ENCODE peak calls at places on chromosomes 16 and 17, in four cellular contexts. P is Peyer's patch; M is OCI-LY7; U is CD4-positive, alpha-beta T cell. S is an unnamed sample.

GRCh38 chr17:59851431-59852375 is 41.0 kb downstream of the TUBD1 start:
- DNase-seq in P (no peak), M (no peak), U (no peak), S (peak; percentile 43)

GRCh38 chr17:32253117-32253611 is 12.5 kb upstream of the RHBDL3 start:
- DNase-seq in U (peak; percentile 41), M (peak; percentile 79), P (peak; percentile 74), S (no peak)

GRCh38 chr16:22634913-22635312 is 124.2 kb downstream of the NPIPB5 start:
- DNase-seq in M (no peak), P (no peak), U (no peak), S (no peak)

GRCh38 chr16:69839798-69840409 is 77.8 kb downstream of the WWP2 start:
- DNase-seq in M (no peak), P (peak; percentile 87), U (no peak), S (no peak)

GRCh38 chr16:67181346-67181745 is 2.4 kb downstream of the MATCAP1 start:
- DNase-seq in M (no peak), P (no peak), U (no peak), S (no peak)

GRCh38 chr17:57888311-57889216 is 38.7 kb upstream of the MRPS23 start:
- DNase-seq in P (no peak), U (no peak), M (no peak), S (no peak)

GRCh38 chr17:82923366-82924113 is 83.7 kb upstream of the ZNF750 start:
- DNase-seq in U (no peak), M (peak; percentile 93), P (no peak), S (no peak)

GRCh38 chr16:14487579-14487978 is 142.5 kb downstream of the PARN start:
- DNase-seq in U (no peak), P (no peak), M (peak; percentile 36), S (no peak)

GRCh38 chr16:14509675-14510132 is 120.4 kb downstream of the PARN start:
- DNase-seq in M (no peak), P (no peak), U (no peak), S (no peak)

GRCh38 chr17:29145289-29146058 is 34.7 kb downstream of the MYO18A start:
- DNase-seq in M (peak; percentile 83), P (peak; percentile 57), U (peak; percentile 65), S (no peak)

GRCh38 chr17:19716108-19717030 is at the start of gene SLC47A2:
- DNase-seq in P (peak; percentile 49), U (no peak), M (no peak), S (no peak)

GRCh38 chr16:88871730-88872416 is 5.4 kb upstream of the PABPN1L start:
- DNase-seq in U (no peak), P (no peak), M (no peak), S (no peak)

GRCh38 chr16:26665166-26665939 is 401.4 kb upstream of the C16orf82 start:
- DNase-seq in P (no peak), U (no peak), M (no peak), S (no peak)

GRCh38 chr16:51151951-51152663 is 1.0 kb upstream of the SALL1 start:
- DNase-seq in P (no peak), M (no peak), U (no peak), S (no peak)

GRCh38 chr16:28131743-28132393 is 68.4 kb upstream of the GSG1L start:
- DNase-seq in M (no peak), P (no peak), U (no peak), S (no peak)

GRCh38 chr17:47692895-47693666 is 880 bp upstream of the TBKBP1 start:
- DNase-seq in M (peak; percentile 45), U (no peak), P (no peak), S (no peak)

GRCh38 chr17:30476726-30477082 is 504 bp upstream of the GOSR1 start:
- DNase-seq in P (no peak), M (peak; percentile 11), U (no peak), S (no peak)

GRCh38 chr16:21554795-21555585 is 44.4 kb upstream of the METTL9 start:
- DNase-seq in P (peak; percentile 93), M (peak; percentile 100), U (peak; percentile 85), S (peak; percentile 83)

GRCh38 chr17:48814504-48814903 is 2.5 kb downstream of the TTLL6 start:
- DNase-seq in P (no peak), U (peak; percentile 48), M (peak; percentile 61), S (no peak)

GRCh38 chr16:84815446-84815845 is 4.3 kb upstream of the CRISPLD2 start:
- DNase-seq in P (no peak), M (no peak), U (no peak), S (no peak)

GRCh38 chr16:7390974-7391373 is 58.3 kb downstream of the RBFOX1 start:
- DNase-seq in U (no peak), M (no peak), P (no peak), S (no peak)

GRCh38 chr17:74923538-74924249 is 379 bp upstream of the OTOP2 start:
- DNase-seq in M (peak; percentile 59), U (peak; percentile 71), P (peak; percentile 90), S (no peak)

GRCh38 chr16:62549875-62550274 is 513.6 kb upstream of the CDH8 start:
- DNase-seq in M (no peak), P (no peak), U (no peak), S (no peak)
- TF ChIP-seq CTCF in M (no peak), P (no peak), U (no peak), S (no peak)

GRCh38 chr16:81541314-81541713 is 96.7 kb downstream of the CMIP start:
- DNase-seq in M (no peak), U (no peak), P (no peak), S (no peak)

GRCh38 chr16:81543571-81543970 is 99.0 kb downstream of the CMIP start:
- DNase-seq in U (no peak), M (no peak), P (no peak), S (no peak)

GRCh38 chr16:81544691-81545365 is 100.2 kb downstream of the CMIP start:
- DNase-seq in P (no peak), M (no peak), U (no peak), S (no peak)

GRCh38 chr16:81544261-81544660 is 99.7 kb downstream of the CMIP start:
- DNase-seq in P (no peak), M (no peak), U (no peak), S (no peak)

DNA sequence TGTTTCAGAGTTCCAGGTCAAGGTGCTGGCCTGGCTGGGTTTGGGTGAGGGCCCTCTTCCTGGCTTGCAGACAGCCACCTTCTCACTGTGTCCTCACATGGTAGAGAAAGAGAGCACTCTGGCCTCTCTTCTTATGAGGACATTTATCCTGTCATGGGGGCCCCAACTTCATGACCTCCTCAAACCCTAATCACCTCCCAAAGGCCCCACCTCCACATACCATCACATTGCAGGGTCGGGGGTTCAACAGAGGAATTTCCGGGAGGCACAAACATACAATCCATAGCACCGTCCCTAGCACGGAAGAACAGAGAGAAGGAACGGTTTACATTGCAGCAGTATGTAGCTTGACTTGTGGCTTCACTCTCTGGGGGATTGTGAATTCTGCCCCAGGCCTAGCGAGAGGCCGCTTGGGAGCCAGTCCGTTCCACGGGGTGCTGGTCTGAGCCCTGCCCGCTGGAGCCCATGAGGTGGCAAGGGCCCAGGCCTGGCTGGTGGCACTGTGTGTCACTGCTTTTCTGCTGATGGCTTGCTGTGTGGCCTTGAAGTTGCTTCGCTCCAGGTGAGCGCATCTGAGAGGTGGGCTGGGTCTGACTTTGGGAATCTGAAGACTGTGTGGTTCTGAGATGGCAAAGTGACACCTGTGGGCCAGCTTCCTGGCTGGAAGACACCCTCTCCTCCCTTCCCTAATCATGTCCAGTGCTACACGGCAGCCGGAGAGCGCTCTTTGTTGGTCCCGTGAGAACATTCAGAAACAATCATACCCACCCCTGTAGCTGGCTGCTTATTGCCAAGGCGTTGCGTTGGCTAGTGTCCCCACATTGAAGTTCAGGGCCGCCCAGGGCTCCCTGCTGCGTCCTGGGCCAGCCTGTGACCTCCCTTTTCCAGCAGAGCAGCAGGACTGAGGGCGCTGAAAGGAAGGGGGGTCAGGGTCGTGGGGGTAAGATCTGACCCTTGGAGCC is 98.3 kb downstream of the CMIP start:
- DNase-seq in U (no peak), M (no peak), P (no peak), S (no peak)
- H3K27ac ChIP-seq in U (no peak overlapping the region), M (no peak overlapping the region), P (peak overlapping the region; percentile 3), S (peak overlapping the region; percentile 6)

GRCh38 chr17:81120695-81121621 is 44.3 kb upstream of the PVALEF start:
- DNase-seq in M (no peak), U (no peak), P (no peak), S (no peak)

GRCh38 chr17:81117672-81118198 is 47.6 kb upstream of the PVALEF start:
- DNase-seq in P (no peak), U (no peak), M (no peak), S (no peak)

GRCh38 chr17:81118308-81119221 is 46.7 kb upstream of the PVALEF start:
- DNase-seq in M (no peak), P (no peak), U (no peak), S (no peak)

GRCh38 chr17:81120149-81120484 is 45.2 kb upstream of the PVALEF start:
- DNase-seq in P (no peak), U (no peak), M (no peak), S (no peak)

GRCh38 chr17:81119223-81120148 is 45.8 kb upstream of the PVALEF start:
- DNase-seq in U (peak; percentile 61), M (peak; percentile 67), P (no peak), S (peak; percentile 99)
- TF ChIP-seq CTCF in U (no peak), M (no peak), P (no peak), S (peak; percentile 46)

DNA sequence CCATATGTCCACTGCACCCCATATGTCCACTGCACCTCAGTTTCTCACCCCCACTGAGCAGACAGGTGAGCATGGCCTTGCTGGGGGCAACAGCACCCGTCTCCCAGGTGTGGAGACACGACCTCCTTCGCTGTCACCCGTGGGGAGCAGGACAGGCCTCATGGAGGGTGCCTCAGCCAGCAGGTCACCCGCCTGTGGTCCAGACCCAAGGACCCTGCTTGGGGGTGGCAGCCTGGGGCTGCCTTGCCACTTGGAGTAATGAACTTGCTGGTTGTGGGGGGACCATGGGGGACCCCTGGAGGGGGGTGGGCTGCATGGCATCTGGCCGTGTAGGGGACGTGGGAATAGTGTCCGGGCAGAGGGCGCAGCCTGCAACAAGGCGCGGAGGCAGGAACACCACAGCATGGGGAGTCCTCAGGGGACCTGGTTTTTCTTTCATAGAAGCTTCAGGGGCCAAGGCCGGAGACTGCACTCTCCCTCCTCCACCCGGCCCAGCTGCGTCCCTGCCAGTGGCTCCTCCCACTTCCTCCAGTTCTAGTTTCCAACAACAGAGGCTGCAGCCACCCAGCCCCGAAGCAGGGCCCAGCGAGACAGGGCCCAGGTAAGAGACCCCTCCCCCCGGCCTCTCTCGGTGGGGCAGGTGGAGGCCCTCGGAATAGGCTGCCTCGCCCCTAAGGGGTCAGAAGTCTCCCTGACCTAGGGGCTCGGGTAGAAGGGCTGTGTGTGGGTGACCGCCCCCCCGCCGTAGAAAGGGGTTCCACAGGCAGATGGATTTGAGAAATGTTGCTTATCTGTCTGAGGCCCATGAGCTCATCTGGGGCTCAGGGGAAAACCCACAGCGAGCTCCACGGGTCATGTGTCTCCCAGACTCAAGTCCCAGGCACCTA is at the start of gene NHLRC4:
- DNase-seq in P (peak; percentile 74), U (peak; percentile 53), M (peak; percentile 90), S (no peak)
- H3K27ac ChIP-seq in P (peak within 1 kb of the TSS; percentile 34), U (peak within 1 kb of the TSS; percentile 72), M (peak within 1 kb of the TSS; percentile 67), S (no peak within 1 kb of the TSS)